ENCODE peak calls at places on chromosomes 6 and 20, in ten cellular contexts. S is NCI-H460, W is iris pigment epithelial cell, V is PC-9, O is NCI-H1417, N is hepatic stellate cell, C is heart right ventricle, Y is NCI-H345, G is lower leg skin, D is hypothalamus. Z is an unnamed sample.

GRCh38 chr20:11072982-11073381 is 399.2 kb upstream of the JAG1 start:
- DNase-seq in G (no peak), S (no peak), N (no peak), C (no peak), Y (no peak), W (no peak), D (no peak), V (no peak), O (no peak), Z (no peak)

GRCh38 chr20:41245086-41245707 is 72.3 kb downstream of the ZHX3 start:
- DNase-seq in Y (peak; percentile 19), D (peak; percentile 40), G (no peak), W (peak; percentile 57), O (no peak), S (no peak), V (no peak), C (peak; percentile 42), N (no peak), Z (peak; percentile 43)

GRCh38 chr20:60297649-60298048 is 339.4 kb downstream of the CDH26 start:
- DNase-seq in Y (no peak), G (no peak), V (no peak), O (peak; percentile 25), N (no peak), W (no peak), C (no peak), D (no peak), S (no peak), Z (no peak)

GRCh38 chr6:78835817-78836216 is 31.5 kb upstream of the IRAK1BP1 start:
- DNase-seq in O (no peak), G (no peak), D (no peak), C (no peak), V (no peak), W (no peak), S (no peak), Y (no peak), N (no peak), Z (peak; percentile 18)

GRCh38 chr6:33761922-33762629 is 15.4 kb upstream of the IP6K3 start:
- DNase-seq in W (peak; percentile 28), S (peak; percentile 26), D (peak; percentile 65), Y (peak; percentile 46), V (peak; percentile 50), O (peak; percentile 61), G (no peak), C (peak; percentile 80), N (peak; percentile 63), Z (peak; percentile 61)

GRCh38 chr6:154414021-154414813 is 57.6 kb upstream of the IPCEF1 start:
- DNase-seq in W (peak; percentile 73), V (peak; percentile 35), N (no peak), D (no peak), S (no peak), C (no peak), G (no peak), Y (no peak), O (no peak), Z (no peak)

GRCh38 chr20:10636326-10636818 is 37.4 kb downstream of the JAG1 start:
- DNase-seq in G (no peak), D (no peak), Y (no peak), O (no peak), S (no peak), V (no peak), W (peak; percentile 68), N (no peak), C (peak; percentile 34), Z (peak; percentile 90)

GRCh38 chr6:42742116-42742894 is 3.6 kb downstream of the TBCC start:
- DNase-seq in C (no peak), O (no peak), Y (peak; percentile 70), N (peak; percentile 48), G (no peak), S (no peak), D (no peak), W (peak; percentile 54), V (no peak), Z (peak; percentile 32)

GRCh38 chr20:2217857-2218529 is 77.8 kb upstream of the TGM3 start:
- DNase-seq in C (peak; percentile 13), O (no peak), G (no peak), V (no peak), W (no peak), D (no peak), Y (no peak), N (no peak), S (no peak), Z (no peak)

GRCh38 chr6:21559238-21559637 is 34.3 kb upstream of the SOX4 start:
- DNase-seq in N (no peak), W (no peak), G (no peak), O (peak; percentile 71), D (no peak), Y (peak; percentile 85), C (no peak), S (no peak), V (no peak), Z (no peak)

GRCh38 chr6:40788661-40789111 is 201.5 kb upstream of the LRFN2 start:
- DNase-seq in N (no peak), C (no peak), Y (no peak), W (no peak), G (no peak), O (no peak), S (no peak), V (no peak), D (no peak), Z (peak; percentile 34)

GRCh38 chr6:558089-558488 is 98.8 kb downstream of the HUS1B start:
- DNase-seq in C (no peak), Y (no peak), W (no peak), O (no peak), N (peak; percentile 20), G (no peak), V (no peak), S (no peak), D (no peak), Z (peak; percentile 18)

GRCh38 chr6:159404296-159404695 is 235.1 kb downstream of the FNDC1 start:
- DNase-seq in V (no peak), C (no peak), O (peak; percentile 9), S (no peak), N (no peak), Y (no peak), W (no peak), G (no peak), D (no peak), Z (no peak)

GRCh38 chr20:45058168-45058850 is 42.6 kb downstream of the KCNS1 start:
- DNase-seq in Y (no peak), D (peak; percentile 32), C (no peak), W (no peak), S (no peak), N (no peak), G (no peak), V (no peak), O (no peak), Z (no peak)

GRCh38 chr6:127792616-127793015 is 108.2 kb downstream of the THEMIS start:
- DNase-seq in W (no peak), G (no peak), S (no peak), O (no peak), D (no peak), N (no peak), V (no peak), C (no peak), Y (no peak), Z (no peak)

GRCh38 chr6:21111399-21111725 is 482.2 kb upstream of the SOX4 start:
- DNase-seq in O (no peak), D (no peak), V (peak; percentile 95), G (no peak), N (no peak), S (no peak), C (no peak), W (no peak), Y (no peak), Z (peak; percentile 22)

GRCh38 chr6:25056130-25056529 is 120.4 kb upstream of the RIPOR2 start:
- DNase-seq in G (no peak), V (no peak), N (no peak), C (no peak), S (no peak), Y (no peak), O (no peak), W (no peak), D (no peak), Z (no peak)

GRCh38 chr6:157285422-157285779 is 37.9 kb downstream of the TMEM242 start:
- DNase-seq in S (no peak), Y (no peak), D (no peak), C (no peak), V (no peak), O (no peak), W (no peak), G (no peak), N (no peak), Z (no peak)

GRCh38 chr6:44411141-44411540 is 23.6 kb downstream of the CDC5L start:
- DNase-seq in V (no peak), C (no peak), N (no peak), O (no peak), G (no peak), W (peak; percentile 40), Y (no peak), S (no peak), D (no peak), Z (peak; percentile 25)

GRCh38 chr6:152050451-152051195 is 243.1 kb downstream of the ESR1 start:
- DNase-seq in V (no peak), O (no peak), S (no peak), G (no peak), D (no peak), N (no peak), C (no peak), W (no peak), Y (no peak), Z (no peak)

GRCh38 chr6:40585661-40586269 is 1.4 kb downstream of the LRFN2 start:
- DNase-seq in D (no peak), N (no peak), Y (peak; percentile 78), O (peak; percentile 48), C (no peak), G (no peak), W (no peak), V (no peak), S (no peak), Z (no peak)

GRCh38 chr6:33851959-33852358 is 48.2 kb upstream of the MLN start:
- DNase-seq in D (no peak), O (no peak), S (no peak), Y (peak; percentile 21), N (peak; percentile 47), W (peak; percentile 11), G (no peak), C (no peak), V (no peak), Z (peak; percentile 35)

GRCh38 chr20:63025534-63026331 is 19.0 kb upstream of the BHLHE23 start:
- DNase-seq in N (peak; percentile 69), C (no peak), V (no peak), G (no peak), W (peak; percentile 64), D (no peak), Y (no peak), O (no peak), S (no peak), Z (peak; percentile 54)

GRCh38 chr20:44208770-44209169 is 1.8 kb downstream of the OSER1 start:
- DNase-seq in O (no peak), C (no peak), G (no peak), N (no peak), Y (no peak), D (no peak), V (no peak), S (no peak), W (peak; percentile 29), Z (peak; percentile 20)

GRCh38 chr6:4936681-4937041 is 67.2 kb downstream of the RPP40 start:
- DNase-seq in Y (peak; percentile 0), V (no peak), W (peak; percentile 67), C (peak; percentile 25), G (no peak), S (peak; percentile 19), O (peak; percentile 42), D (no peak), N (peak; percentile 65), Z (peak; percentile 77)

GRCh38 chr20:14807224-14807623 is 469.8 kb upstream of the FLRT3 start:
- DNase-seq in Y (no peak), C (no peak), O (no peak), D (no peak), W (no peak), V (no peak), S (no peak), G (no peak), N (no peak), Z (no peak)

GRCh38 chr6:140590641-140591040 is 1216.2 kb upstream of the CITED2 start:
- DNase-seq in C (no peak), G (no peak), N (no peak), O (no peak), Y (no peak), V (no peak), W (peak; percentile 34), D (no peak), S (no peak), Z (peak; percentile 42)

GRCh38 chr6:137471497-137471896 is 22.7 kb downstream of the OLIG3 start:
- DNase-seq in D (no peak), G (no peak), Y (no peak), N (no peak), O (no peak), V (no peak), S (no peak), W (no peak), C (no peak), Z (no peak)

Z was measured in cardiac fibroblast.